ENCODE peak calls at places on chromosomes 1 and 21, in eight cellular contexts. L, P, K, S, Q, R, I and B are unnamed samples.

GRCh38 chr1:19343617-19344350 is 31.7 kb downstream of the SLC66A1 start:
- DNase-seq in R (no peak), P (no peak), S (no peak), K (no peak), L (no peak), I (no peak), Q (no peak), B (no peak)

GRCh38 chr1:46532498-46533178 is 18.8 kb downstream of the KNCN start:
- DNase-seq in I (peak), R (peak), P (peak), L (peak), Q (peak), K (peak), S (peak), B (no peak)

GRCh38 chr1:195415584-195415983 is 1192.7 kb downstream of the KCNT2 start:
- DNase-seq in K (no peak), Q (no peak), I (no peak), R (no peak), S (no peak), L (no peak), P (no peak), B (peak)

GRCh38 chr1:119003413-119004128 is 15.4 kb upstream of the TBX15 start:
- DNase-seq in R (no peak), K (no peak), S (no peak), P (no peak), I (no peak), L (no peak), Q (no peak), B (no peak)

GRCh38 chr1:87595384-87595781 is 266.7 kb downstream of the LMO4 start:
- DNase-seq in L (no peak), Q (no peak), I (no peak), S (no peak), P (no peak), R (no peak), K (no peak), B (no peak)

GRCh38 chr21:42525228-42525604 is 11.6 kb downstream of the SLC37A1 start:
- DNase-seq in L (no peak), I (no peak), S (no peak), P (no peak), K (peak), R (no peak), Q (no peak), B (no peak)

GRCh38 chr1:31750858-31751638 is 13.1 kb downstream of the ADGRB2 start:
- DNase-seq in Q (no peak), R (peak), S (no peak), I (no peak), K (no peak), P (no peak), L (peak), B (no peak)

GRCh38 chr1:221910222-221910621 is 168.3 kb upstream of the DUSP10 start:
- DNase-seq in Q (no peak), P (no peak), R (no peak), K (no peak), S (no peak), L (no peak), I (no peak), B (no peak)

GRCh38 chr1:207789386-207789785 is 37.5 kb downstream of the CD46 start:
- DNase-seq in R (no peak), I (no peak), S (no peak), K (no peak), P (no peak), L (no peak), Q (no peak), B (no peak)

GRCh38 chr1:157249326-157249725 is 111.1 kb upstream of the ETV3 start:
- DNase-seq in I (no peak), P (no peak), K (no peak), Q (no peak), L (no peak), S (no peak), R (no peak), B (no peak)

DNA sequence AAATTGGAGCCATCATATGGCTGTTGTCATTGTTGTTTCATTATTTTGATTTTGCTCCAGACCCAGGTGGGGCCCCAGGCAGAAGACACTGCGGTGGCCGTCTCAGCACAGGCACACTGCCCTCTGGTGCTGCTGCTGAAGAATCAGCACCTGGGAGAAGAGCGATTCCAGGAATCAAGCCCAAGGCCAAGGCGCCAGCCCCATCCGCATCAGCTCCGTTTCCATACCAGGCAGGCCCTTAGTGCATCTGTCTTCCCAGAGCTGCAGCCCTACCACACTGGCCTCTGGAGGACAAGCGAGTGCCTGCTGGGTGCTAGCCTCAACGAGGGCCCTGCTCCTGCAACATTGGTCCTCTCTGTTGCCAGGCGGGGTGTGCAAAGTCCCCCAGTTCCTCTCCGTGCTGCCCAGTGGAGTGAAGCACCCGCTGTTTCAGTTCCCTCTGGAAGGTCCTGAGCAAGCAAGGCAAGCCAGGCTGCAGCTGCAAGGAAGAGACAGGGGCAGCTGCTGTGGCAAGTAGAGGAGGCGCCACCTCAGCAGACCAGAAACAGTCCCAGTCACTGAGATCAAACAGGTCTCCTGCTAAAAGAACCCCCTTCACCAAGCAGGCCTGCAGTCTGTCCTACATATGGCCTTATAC is 5.2 kb downstream of the GRIK3 start:
- DNase-seq in R (no peak), P (no peak), Q (no peak), S (no peak), L (no peak), I (no peak), K (no peak), B (no peak)
- TF ChIP-seq CTCF in R (no peak), P (no peak), Q (no peak), S (no peak), L (no peak), I (no peak), K (no peak), B (no peak)

DNA sequence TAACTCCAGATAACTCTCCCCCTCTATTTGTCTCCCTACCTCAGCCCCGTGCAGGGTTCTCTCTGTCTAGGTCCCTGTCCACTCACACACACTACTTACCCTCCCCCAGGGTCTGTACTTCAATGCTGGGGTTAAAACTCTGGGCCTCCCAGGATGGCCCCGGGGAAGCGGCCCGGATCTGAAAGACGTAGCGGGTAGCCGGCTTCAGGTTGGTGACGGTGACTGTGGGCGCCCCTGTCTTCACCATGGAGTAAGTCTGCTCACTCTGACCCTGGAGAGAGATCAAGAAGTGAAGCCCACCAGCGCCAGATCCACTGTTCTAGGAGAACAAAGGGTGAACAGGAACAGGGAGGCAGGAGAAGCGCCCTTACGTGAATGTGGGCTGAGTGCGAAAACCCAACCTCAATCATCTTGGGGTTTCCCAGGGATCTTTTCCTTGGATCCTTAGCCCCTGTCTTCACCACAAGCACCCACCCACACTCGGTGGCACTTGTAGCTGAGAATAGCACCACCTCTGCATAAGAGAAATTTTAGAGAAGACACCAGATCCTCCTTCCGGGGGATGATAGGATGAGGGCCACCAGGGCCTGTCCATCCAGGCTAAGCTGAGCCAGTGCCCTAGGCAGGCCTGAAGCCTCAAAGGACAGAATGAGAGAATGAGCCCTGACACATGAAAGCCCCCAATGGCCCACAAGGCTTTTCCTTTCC is 33.5 kb downstream of the EPHA10 start:
- DNase-seq in I (no peak), L (no peak), R (no peak), S (no peak), K (no peak), Q (no peak), P (no peak), B (no peak)
- H3K27ac ChIP-seq in I (no peak), L (no peak), R (no peak), S (no peak), K (no peak), Q (no peak), P (no peak), B (no peak)

GRCh38 chr21:45269861-45270260 is 17.8 kb downstream of the POFUT2 start:
- DNase-seq in L (no peak), S (no peak), K (no peak), Q (peak), R (no peak), P (no peak), I (no peak), B (no peak)

GRCh38 chr21:45266518-45267389 is 20.9 kb downstream of the POFUT2 start:
- DNase-seq in Q (no peak), I (no peak), P (no peak), R (peak), S (peak), K (no peak), L (no peak), B (no peak)

GRCh38 chr21:45267390-45267760 is 20.3 kb downstream of the POFUT2 start:
- DNase-seq in R (no peak), P (no peak), K (no peak), I (no peak), S (no peak), L (no peak), Q (no peak), B (no peak)

GRCh38 chr21:45265721-45266517 is 21.8 kb downstream of the POFUT2 start:
- DNase-seq in P (no peak), K (no peak), L (no peak), I (no peak), S (no peak), Q (peak), R (no peak), B (no peak)

DNA sequence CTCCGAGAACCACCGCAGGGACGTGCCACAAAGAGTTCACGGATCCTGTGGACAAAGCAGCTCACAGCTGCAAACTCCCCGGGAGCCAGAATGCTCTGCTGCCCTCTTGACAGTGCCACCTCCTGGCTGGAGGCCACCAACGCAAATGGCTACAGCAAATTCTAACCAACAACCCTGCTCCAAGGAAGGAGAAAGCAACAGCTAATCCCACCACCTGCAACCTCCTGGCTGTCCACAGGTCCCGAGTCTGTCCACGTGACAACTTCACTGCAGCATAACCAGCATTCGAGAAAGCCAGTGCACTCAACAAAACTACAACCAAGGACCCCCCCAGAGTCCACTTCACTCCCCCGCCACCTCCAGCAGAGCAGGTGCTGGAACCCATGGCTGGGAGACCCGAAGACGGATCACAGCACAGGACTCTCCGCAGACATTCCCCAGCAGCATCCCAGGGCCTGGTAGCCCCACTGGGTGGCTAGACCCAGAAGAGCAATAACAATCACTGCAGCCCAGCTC is 17.3 kb downstream of the POFUT2 start:
- DNase-seq in R (no peak), Q (peak), I (no peak), S (no peak), K (no peak), P (no peak), L (no peak), B (no peak)
- TF ChIP-seq CTCF in R (peak), Q (no peak), I (no peak), S (no peak), K (no peak), P (no peak), L (peak), B (no peak)

GRCh38 chr1:151718666-151719065 is 2.1 kb upstream of the CELF3 start:
- DNase-seq in I (no peak), Q (no peak), R (no peak), K (no peak), P (no peak), S (no peak), L (no peak), B (no peak)

GRCh38 chr1:151715726-151716404 is 738 bp downstream of the CELF3 start:
- DNase-seq in Q (peak), S (no peak), L (no peak), I (no peak), K (no peak), R (no peak), P (no peak), B (no peak)

GRCh38 chr1:151716405-151716762 is 219 bp downstream of the CELF3 start:
- DNase-seq in L (no peak), R (no peak), I (no peak), S (no peak), P (no peak), Q (no peak), K (no peak), B (no peak)

GRCh38 chr1:151716771-151717631 is at the start of gene CELF3:
- DNase-seq in R (peak), L (peak), I (no peak), K (peak), P (no peak), S (no peak), Q (no peak), B (peak)

GRCh38 chr1:151718011-151718431 is 1.4 kb upstream of the CELF3 start:
- DNase-seq in S (no peak), R (no peak), K (no peak), P (no peak), L (peak), Q (no peak), I (no peak), B (no peak)
- H3K27ac ChIP-seq in S (no peak), R (no peak), K (no peak), P (no peak), L (no peak), Q (no peak), I (no peak), B (no peak)

GRCh38 chr1:2642560-2643413 is 10.0 kb upstream of the MMEL1 start:
- DNase-seq in L (peak), R (peak), K (peak), I (peak), S (peak), P (peak), Q (peak), B (peak)
- TF ChIP-seq CTCF in L (peak), R (no peak), K (peak), I (no peak), S (no peak), P (no peak), Q (no peak), B (no peak)

GRCh38 chr1:226725870-226726212 is 13.2 kb downstream of the ITPKB start:
- DNase-seq in P (no peak), R (no peak), L (no peak), Q (no peak), I (no peak), K (no peak), S (no peak), B (no peak)
- H3K27ac ChIP-seq in P (no peak), R (no peak), L (no peak), Q (no peak), I (no peak), K (no peak), S (peak), B (no peak)

GRCh38 chr1:246642719-246643118 is 76.5 kb downstream of the CNST start:
- DNase-seq in L (no peak), S (no peak), K (no peak), Q (no peak), R (no peak), P (no peak), I (no peak), B (no peak)

GRCh38 chr1:246647113-246647512 is 77.1 kb upstream of the SCCPDH start:
- DNase-seq in I (peak), L (peak), P (no peak), S (no peak), R (peak), Q (no peak), K (peak), B (no peak)

GRCh38 chr1:246651012-246651411 is 73.2 kb upstream of the SCCPDH start:
- DNase-seq in K (no peak), R (no peak), S (no peak), L (no peak), Q (no peak), I (no peak), P (no peak), B (no peak)

DNA sequence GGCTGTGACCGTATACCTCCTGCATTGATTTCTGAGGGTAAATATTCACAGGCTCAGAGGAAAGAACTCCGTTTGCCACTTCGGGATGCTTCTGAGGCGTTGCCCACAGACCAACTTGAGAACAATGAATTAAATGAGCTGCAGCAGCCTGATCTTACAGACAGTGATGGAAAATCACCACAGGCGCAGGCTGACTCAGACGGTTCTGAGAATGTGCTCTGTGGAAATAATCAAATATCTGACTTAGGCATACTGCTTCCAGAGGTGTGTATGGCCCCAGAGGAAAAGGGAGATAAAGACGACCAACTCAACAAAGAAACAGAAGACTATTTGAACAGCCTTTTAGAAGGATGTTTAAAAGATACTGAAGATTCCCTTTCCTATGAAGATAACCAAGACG is 76.7 kb upstream of the SCCPDH start:
- DNase-seq in Q (no peak), I (no peak), K (no peak), P (no peak), S (no peak), R (peak), L (peak), B (no peak)
- TF ChIP-seq CTCF in Q (no peak), I (no peak), K (no peak), P (no peak), S (no peak), R (no peak), L (no peak), B (no peak)

GRCh38 chr1:3520419-3521378 is 66.2 kb downstream of the ARHGEF16 start:
- DNase-seq in R (no peak), S (no peak), I (no peak), L (no peak), Q (no peak), P (no peak), K (no peak), B (no peak)

GRCh38 chr1:3522112-3522511 is 67.6 kb downstream of the ARHGEF16 start:
- DNase-seq in R (no peak), P (no peak), Q (no peak), K (no peak), L (no peak), I (no peak), S (no peak), B (no peak)

GRCh38 chr1:3522564-3523270 is 68.3 kb downstream of the ARHGEF16 start:
- DNase-seq in P (no peak), K (no peak), I (no peak), S (no peak), L (no peak), R (no peak), Q (no peak), B (no peak)

GRCh38 chr1:3519301-3519885 is 64.9 kb downstream of the ARHGEF16 start:
- DNase-seq in K (no peak), L (no peak), P (no peak), R (no peak), S (no peak), I (no peak), Q (no peak), B (no peak)

GRCh38 chr1:3521426-3521825 is 67.0 kb downstream of the ARHGEF16 start:
- DNase-seq in L (no peak), S (no peak), Q (no peak), P (no peak), R (no peak), K (no peak), I (no peak), B (no peak)
- H3K27ac ChIP-seq in L (no peak), S (no peak), Q (no peak), P (no peak), R (no peak), K (no peak), I (no peak), B (peak)

GRCh38 chr1:60126733-60127132 is 53.2 kb upstream of the C1orf87 start:
- DNase-seq in S (no peak), K (no peak), Q (no peak), I (no peak), P (no peak), L (peak), R (no peak), B (no peak)
- TF ChIP-seq CTCF in S (no peak), K (no peak), Q (no peak), I (peak), P (no peak), L (no peak), R (no peak), B (no peak)